ENCODE peak calls at places on chromosomes 12 and 14, in ten cellular contexts. N is ovary, B is HCT116, I is right lobe of liver, T is upper lobe of left lung, E is body of pancreas, Q is K562, L is suprapubic skin, Z is heart left ventricle, K is uterus. P is an unnamed sample. For H3K4me1, the result is how much of the 10 kb centered on the place peaks cover.

GRCh38 chr14:23302290-23303225 is at the start of gene PPP1R3E:
- DNase-seq in Q (peak), K (peak), L (peak), B (no peak), E (peak), Z (peak), I (peak), T (peak), N (peak), P (peak)

GRCh38 chr12:88113871-88114270 is 28.0 kb downstream of the CEP290 start:
- DNase-seq in E (no peak), K (no peak), I (no peak), Z (no peak), N (no peak), Q (no peak), B (no peak), L (no peak), T (no peak), P (no peak)

GRCh38 chr12:107320929-107321618 is 227.7 kb upstream of the CRY1 start:
- DNase-seq in L (no peak), T (peak), B (no peak), N (no peak), K (no peak), Z (no peak), E (no peak), I (no peak), Q (no peak), P (no peak)

GRCh38 chr12:98725481-98726247 is 80.6 kb downstream of the APAF1 start:
- DNase-seq in Q (peak), N (peak), Z (no peak), B (peak), E (peak), L (no peak), K (peak), T (no peak), I (no peak), P (peak)

GRCh38 chr14:32075636-32076277 is 1.3 kb upstream of the ARHGAP5 start:
- DNase-seq in Q (peak), K (no peak), N (peak), E (peak), B (no peak), Z (peak), I (peak), L (peak), T (peak), P (peak)

GRCh38 chr12:3777206-3777809 is 24.4 kb upstream of the CRACR2A start:
- DNase-seq in I (no peak), T (no peak), Q (peak), N (no peak), K (no peak), B (peak), L (no peak), E (no peak), Z (no peak), P (peak)

GRCh38 chr12:56884421-56884820 is 49.8 kb downstream of the SDR9C7 start:
- DNase-seq in B (no peak), K (no peak), Q (no peak), L (no peak), E (no peak), T (no peak), Z (no peak), I (no peak), N (no peak), P (no peak)

GRCh38 chr12:57430117-57430930 is 519 bp downstream of the R3HDM2 start:
- DNase-seq in N (no peak), E (no peak), Q (no peak), B (no peak), I (peak), T (no peak), K (no peak), Z (peak), L (peak), P (peak)

GRCh38 chr14:77889971-77890442 is 90.1 kb downstream of the ADCK1 start:
- DNase-seq in T (no peak), Q (no peak), Z (no peak), E (no peak), K (no peak), L (no peak), I (no peak), B (no peak), N (no peak), P (peak)

GRCh38 chr12:120972870-120973543 is 5.3 kb upstream of the HNF1A start:
- DNase-seq in K (no peak), Z (no peak), L (no peak), I (no peak), Q (no peak), E (no peak), T (no peak), N (no peak), B (no peak), P (no peak)

GRCh38 chr12:108241961-108242360 is 97.2 kb downstream of the CMKLR1 start:
- DNase-seq in N (no peak), Q (peak), Z (no peak), B (no peak), T (no peak), K (no peak), E (no peak), L (peak), I (no peak), P (no peak)

GRCh38 chr12:2974560-2974971 is 15.4 kb downstream of the TEAD4 start:
- DNase-seq in E (no peak), K (no peak), L (no peak), T (no peak), I (no peak), B (no peak), Z (no peak), Q (no peak), N (no peak), P (no peak)

GRCh38 chr14:99030436-99030835 is 241.6 kb downstream of the BCL11B start:
- DNase-seq in N (no peak), I (no peak), E (no peak), B (no peak), K (no peak), Q (no peak), Z (no peak), T (no peak), L (no peak), P (no peak)

GRCh38 chr14:96098309-96098998 is 59.3 kb downstream of the C14orf132 start:
- DNase-seq in K (no peak), Z (no peak), Q (peak), T (no peak), N (no peak), L (peak), E (peak), B (peak), I (peak), P (peak)

GRCh38 chr12:48122065-48122834 is 3.1 kb downstream of the PFKM start:
- DNase-seq in T (no peak), Z (no peak), L (no peak), B (no peak), N (no peak), I (no peak), K (no peak), E (no peak), Q (peak), P (no peak)

GRCh38 chr12:48119834-48120195 is 651 bp downstream of the PFKM start:
- DNase-seq in L (no peak), T (no peak), K (no peak), N (no peak), Q (no peak), Z (no peak), B (no peak), I (no peak), E (no peak), P (no peak)

GRCh38 chr12:48118491-48118890 is 673 bp upstream of the PFKM start:
- DNase-seq in Q (peak), Z (no peak), B (no peak), L (no peak), K (no peak), E (no peak), N (no peak), T (no peak), I (no peak), P (no peak)

GRCh38 chr12:48121522-48121921 is 2.4 kb downstream of the PFKM start:
- DNase-seq in N (no peak), T (no peak), Q (no peak), K (no peak), L (no peak), E (no peak), B (no peak), Z (no peak), I (no peak), P (no peak)

GRCh38 chr12:48119078-48119833 is at the start of gene PFKM:
- DNase-seq in I (peak), Z (peak), L (peak), T (no peak), N (peak), K (peak), Q (peak), B (peak), E (peak), P (peak)
- TF ChIP-seq POLR2A in I (no peak), Z (no peak), L (no peak), T (no peak), N (peak), K (peak), Q (peak), B (peak), E (peak), P (peak)

GRCh38 chr12:20523658-20524057 is 155.3 kb downstream of the PDE3A start:
- DNase-seq in B (no peak), N (no peak), E (no peak), I (no peak), T (no peak), K (no peak), Q (no peak), L (no peak), Z (no peak), P (no peak)
- H3K4me1 ChIP-seq in B (under half), N (under half), E (under half), I (under half), T (under half), K (under half), Q (under half), L (under half), Z (under half), P (under half)

GRCh38 chr12:53492188-53492587 is 7.1 kb downstream of the MAP3K12 start:
- DNase-seq in B (no peak), E (peak), Q (no peak), T (peak), N (no peak), K (no peak), L (no peak), I (no peak), Z (no peak), P (no peak)
- H3K27ac ChIP-seq in B (no peak), E (peak), Q (peak), T (peak), N (peak), K (peak), L (peak), I (no peak), Z (peak), P (peak)

DNA sequence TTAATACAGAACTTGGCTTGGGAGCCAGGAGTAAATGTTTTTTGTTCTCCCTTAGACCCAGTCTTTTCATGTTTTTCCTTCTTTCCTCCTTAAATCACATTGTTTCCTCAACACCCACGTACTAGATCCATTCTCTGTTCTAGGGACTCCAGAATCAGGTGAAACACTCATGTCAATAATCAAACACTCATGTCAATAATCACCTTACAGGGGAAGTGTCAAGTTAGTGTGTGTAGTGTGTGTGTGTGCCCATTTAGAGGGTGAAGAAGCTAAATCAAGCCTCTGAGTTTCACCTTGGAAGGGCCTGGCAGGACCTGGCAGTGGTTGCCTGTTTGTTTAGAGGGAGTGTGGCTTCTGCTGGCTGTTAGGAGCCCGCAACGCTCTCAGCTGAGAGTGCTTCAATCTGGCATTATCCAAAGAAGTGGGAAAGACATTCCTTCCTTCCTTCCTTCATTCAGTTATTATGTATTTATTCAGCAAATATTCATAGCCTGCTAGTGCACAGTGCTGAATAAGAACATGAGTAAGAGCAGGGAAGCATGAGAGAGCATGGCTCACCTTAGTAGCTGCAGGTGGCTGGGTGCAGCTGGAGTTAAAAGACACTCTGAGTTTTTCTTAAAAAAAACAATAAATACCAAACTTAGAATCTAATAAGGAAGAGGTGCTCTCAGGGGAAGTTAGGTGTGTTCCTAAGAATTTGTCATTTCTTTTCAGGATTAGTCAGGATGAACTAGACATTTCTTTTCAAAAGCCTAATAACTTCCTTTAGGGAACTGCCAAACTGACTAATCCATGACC is 17.6 kb upstream of the EID3 start:
- DNase-seq in I (no peak), B (peak), Q (peak), K (no peak), Z (no peak), L (no peak), E (no peak), T (no peak), N (no peak), P (no peak)
- TF ChIP-seq POLR2A in I (no peak), B (no peak), Q (no peak), K (no peak), Z (no peak), L (no peak), E (no peak), T (no peak), N (no peak), P (no peak)

GRCh38 chr12:9120487-9121184 is 4.9 kb upstream of the A2M start:
- DNase-seq in Q (no peak), K (no peak), I (no peak), T (no peak), N (no peak), Z (no peak), L (no peak), E (no peak), B (no peak), P (no peak)
- H3K4me1 ChIP-seq in Q (under half), K (under half), I (under half), T (half or more), N (under half), Z (under half), L (under half), E (under half), B (under half), P (under half)

DNA sequence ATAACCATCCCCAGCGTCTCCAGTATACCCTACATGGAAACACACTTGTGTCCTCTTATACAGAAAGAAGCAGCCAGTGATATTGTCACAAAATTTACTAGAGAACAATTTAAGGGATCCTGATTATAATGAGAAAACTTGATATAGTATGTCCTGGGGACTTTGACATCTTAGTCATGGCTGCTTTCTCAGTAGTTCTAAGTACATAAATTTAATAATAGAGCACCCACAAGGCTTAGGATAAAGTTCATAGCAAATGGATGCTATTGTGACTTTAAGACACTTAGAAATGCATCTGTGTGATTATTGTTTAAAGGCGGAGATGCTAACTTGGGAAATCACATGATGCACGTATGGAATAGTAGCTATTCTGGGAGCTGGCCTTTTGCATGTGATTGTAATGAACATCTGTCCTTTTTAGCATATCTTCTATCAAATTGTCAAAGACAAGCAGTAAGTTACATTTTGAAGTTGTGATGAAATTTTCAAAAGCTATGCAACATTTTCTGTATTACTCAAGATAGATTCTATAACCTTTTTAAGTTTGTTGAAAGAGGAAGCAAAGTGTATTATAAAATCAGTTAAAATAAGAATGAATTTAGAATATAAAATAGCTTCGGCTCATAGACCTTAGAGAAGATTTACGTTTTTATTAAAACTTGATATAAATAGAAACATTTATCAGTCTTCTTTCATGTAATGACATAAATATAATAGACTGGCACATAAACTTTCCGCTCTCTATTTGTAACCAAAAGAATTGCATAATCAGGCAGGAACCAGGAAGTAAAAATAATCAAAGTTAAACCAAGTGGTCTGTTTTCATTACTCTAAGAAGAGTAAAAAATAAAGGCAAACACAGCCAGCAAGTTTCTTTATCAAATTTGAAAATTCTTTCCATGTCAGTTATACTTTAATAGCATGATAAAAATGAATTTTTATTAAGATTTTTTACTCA is 46.6 kb upstream of the ATP2A2 start:
- DNase-seq in N (no peak), I (no peak), B (no peak), K (no peak), L (no peak), Z (no peak), Q (no peak), T (no peak), E (no peak), P (no peak)
- H3K27ac ChIP-seq in N (peak), I (peak), B (no peak), K (peak), L (no peak), Z (peak), Q (no peak), T (peak), E (no peak), P (peak)

DNA sequence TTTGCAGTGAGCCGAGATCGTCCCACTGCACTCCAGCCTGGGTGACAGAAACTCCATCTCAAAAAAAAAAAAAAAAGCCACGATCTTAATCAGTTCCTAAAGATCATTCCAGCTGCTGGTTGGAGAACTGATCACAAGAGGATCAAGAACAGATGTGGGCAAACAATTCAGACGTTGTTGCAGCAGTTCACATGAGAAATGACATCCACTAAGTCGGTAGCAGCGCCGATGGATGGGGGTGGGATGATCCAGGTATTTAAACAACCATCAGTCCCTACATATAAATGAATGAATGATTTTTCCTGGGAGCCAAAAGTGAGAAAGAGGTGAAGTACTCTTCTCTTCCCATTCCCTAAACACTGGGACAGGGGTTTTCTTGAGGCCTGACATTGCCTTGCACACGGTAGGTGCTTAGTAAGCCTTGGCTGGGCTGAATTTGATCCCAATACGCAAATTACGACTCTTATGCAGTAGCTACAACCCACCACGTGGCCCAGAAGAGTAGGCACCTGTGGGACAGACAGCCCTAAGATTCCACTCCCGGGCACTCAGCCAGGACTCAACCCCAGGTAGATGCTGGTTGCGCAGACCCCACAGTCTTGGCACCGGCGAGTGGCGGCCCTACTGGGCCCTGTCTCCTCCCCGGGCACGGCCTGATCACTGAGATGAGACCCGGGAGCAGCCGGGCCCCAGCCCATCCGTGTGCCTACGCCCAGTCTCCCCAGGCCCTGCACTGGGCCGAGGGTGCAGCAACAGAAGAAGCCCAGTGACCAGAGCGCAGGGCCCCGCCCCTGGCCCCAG is 565 bp downstream of the SPRYD3 start:
- DNase-seq in Q (no peak), E (peak), I (no peak), Z (no peak), T (no peak), N (peak), B (no peak), K (no peak), L (peak), P (peak)
- TF ChIP-seq POLR2A in Q (no peak), E (no peak), I (no peak), Z (no peak), T (peak), N (no peak), B (no peak), K (no peak), L (no peak), P (peak)

P was measured in adrenal gland.